ENCODE peak calls at places on chromosomes 2 and 18, in four cellular contexts. A is cardiac muscle cell; U is epithelial cell of esophagus; R is stimulated activated CD4-positive, alpha-beta T cell treated with anti-CD3 and anti-CD28 coated beads, Interleukin-4, amount 100 ng/mL, for 4 hours. D is an unnamed sample.

GRCh38 chr18:7273301-7273911 is 42.5 kb downstream of the LRRC30 start:
- DNase-seq in U (peak), R (no peak), A (no peak), D (no peak)

GRCh38 chr2:70561893-70562292 is 8.3 kb upstream of the TGFA start:
- DNase-seq in R (no peak), U (no peak), A (no peak), D (no peak)

GRCh38 chr2:58851598-58851997 is 610.5 kb upstream of the FANCL start:
- DNase-seq in A (no peak), U (no peak), R (no peak), D (no peak)

GRCh38 chr2:71611781-71612545 is 158.6 kb downstream of the DYSF start:
- DNase-seq in A (no peak), R (no peak), U (no peak), D (no peak)

GRCh38 chr18:49651033-49651432 is 89.2 kb downstream of the LIPG start:
- DNase-seq in U (no peak), R (no peak), A (no peak), D (no peak)

GRCh38 chr2:223632826-223633225 is 30.7 kb upstream of the SCG2 start:
- DNase-seq in A (no peak), U (no peak), R (no peak), D (no peak)

GRCh38 chr2:96098900-96099590 is 17.3 kb downstream of the ADRA2B start:
- DNase-seq in U (no peak), R (no peak), A (peak), D (no peak)

GRCh38 chr2:74440005-74440377 is 1.7 kb downstream of the RTKN start:
- DNase-seq in U (no peak), R (no peak), A (peak), D (no peak)

GRCh38 chr18:60092073-60092472 is 192.3 kb downstream of the PMAIP1 start:
- DNase-seq in U (no peak), R (no peak), A (no peak), D (no peak)

GRCh38 chr2:237866119-237866621 is 6.7 kb downstream of the RAMP1 start:
- DNase-seq in U (peak), A (no peak), R (no peak), D (no peak)

GRCh38 chr18:74040459-74041332 is 106.9 kb downstream of the FBXO15 start:
- DNase-seq in A (peak), R (peak), U (peak), D (peak)

GRCh38 chr2:85914916-85915315 is 26.1 kb upstream of the ST3GAL5 start:
- DNase-seq in R (no peak), U (no peak), A (no peak), D (no peak)

GRCh38 chr2:66364495-66364992 is 70.4 kb upstream of the MEIS1 start:
- DNase-seq in R (no peak), A (peak), U (peak), D (no peak)

GRCh38 chr18:73199151-73199550 is 331.4 kb upstream of the NETO1 start:
- DNase-seq in R (no peak), U (peak), A (no peak), D (no peak)

GRCh38 chr2:230256735-230257332 is 31.3 kb downstream of the SP140 start:
- DNase-seq in U (no peak), R (no peak), A (no peak), D (no peak)

GRCh38 chr18:64208531-64208930 is 59.6 kb upstream of the LINC00305 start:
- DNase-seq in R (no peak), A (no peak), U (no peak), D (no peak)

GRCh38 chr2:114085238-114085637 is 195.3 kb downstream of the ACTR3 start:
- DNase-seq in R (no peak), U (no peak), A (no peak), D (no peak)

GRCh38 chr2:82837588-82838304 is 1621.3 kb downstream of the SUCLG1 start:
- DNase-seq in R (no peak), A (no peak), U (peak), D (no peak)

GRCh38 chr18:52764271-52764670 is 424.3 kb downstream of the DCC start:
- DNase-seq in R (no peak), U (no peak), A (no peak), D (no peak)